ENCODE peak calls at places on chromosomes 7 and 10, in four cellular contexts. N is H9, Z is keratinocyte, M is neural progenitor cell. S is an unnamed sample.

GRCh38 chr7:154436560-154436959 is 384.4 kb downstream of the DPP6 start:
- DNase-seq in Z (no peak), N (no peak), M (no peak), S (no peak)

GRCh38 chr7:41219276-41219675 is 483.6 kb downstream of the INHBA start:
- DNase-seq in M (peak), N (no peak), Z (no peak), S (peak)

GRCh38 chr7:143885951-143886350 is 16.0 kb downstream of the TCAF1 start:
- DNase-seq in N (no peak), M (no peak), Z (no peak), S (no peak)

GRCh38 chr7:38934536-38934935 is 25.5 kb upstream of the VPS41 start:
- DNase-seq in Z (no peak), N (no peak), M (peak), S (no peak)

GRCh38 chr10:1873916-1874315 is 136.6 kb upstream of the ADARB2 start:
- DNase-seq in N (no peak), M (no peak), Z (no peak), S (no peak)

GRCh38 chr7:80781561-80781979 is 137.3 kb downstream of the SEMA3C start:
- DNase-seq in N (no peak), Z (peak), M (peak), S (peak)

GRCh38 chr7:117075934-117076333 is 122.6 kb downstream of the ST7 start:
- DNase-seq in N (no peak), M (no peak), Z (no peak), S (no peak)

GRCh38 chr10:11685787-11686218 is 56.4 kb upstream of the ECHDC3 start:
- DNase-seq in N (no peak), M (no peak), Z (no peak), S (no peak)

GRCh38 chr10:89591796-89592271 is 53.2 kb downstream of the PANK1 start:
- DNase-seq in N (no peak), Z (no peak), M (no peak), S (no peak)

GRCh38 chr10:28463141-28463540 is 69.8 kb upstream of the WAC start:
- DNase-seq in Z (no peak), N (no peak), M (no peak), S (no peak)

GRCh38 chr7:37448637-37449331 is at the start of gene ELMO1:
- DNase-seq in N (peak), M (peak), Z (no peak), S (peak)

GRCh38 chr10:19935106-19935505 is 118.9 kb downstream of the PLXDC2 start:
- DNase-seq in M (no peak), N (no peak), Z (no peak), S (no peak)

GRCh38 chr7:124263232-124263827 is 230.5 kb upstream of the TMEM229A start:
- DNase-seq in Z (no peak), N (peak), M (peak), S (peak)

GRCh38 chr7:108200326-108200725 is 70.2 kb upstream of the LAMB4 start:
- DNase-seq in Z (no peak), M (no peak), N (no peak), S (no peak)

GRCh38 chr10:113666682-113667252 is 2.9 kb upstream of the NRAP start:
- DNase-seq in M (no peak), N (no peak), Z (no peak), S (no peak)

GRCh38 chr7:98548370-98548769 is 68.7 kb upstream of the NPTX2 start:
- DNase-seq in Z (no peak), N (no peak), M (no peak), S (no peak)

GRCh38 chr7:137325927-137326326 is 17.6 kb downstream of the PTN start:
- DNase-seq in Z (no peak), N (no peak), M (no peak), S (no peak)

GRCh38 chr10:125037145-125037544 is 95.2 kb downstream of the ZRANB1 start:
- DNase-seq in N (no peak), Z (peak), M (no peak), S (peak)

GRCh38 chr7:36406156-36406555 is 16.5 kb downstream of the ANLN start:
- DNase-seq in Z (no peak), N (peak), M (no peak), S (peak)

GRCh38 chr10:43353495-43354324 is 17.7 kb upstream of the FXYD4 start:
- DNase-seq in Z (no peak), N (no peak), M (no peak), S (no peak)

GRCh38 chr10:32961892-32962369 is 3.9 kb upstream of the ITGB1 start:
- DNase-seq in N (no peak), Z (no peak), M (no peak), S (peak)

GRCh38 chr10:32958085-32958991 is at the start of gene ITGB1:
- DNase-seq in M (peak), Z (no peak), N (peak), S (peak)

GRCh38 chr10:32958992-32959703 is 1.1 kb upstream of the ITGB1 start:
- DNase-seq in Z (no peak), M (no peak), N (no peak), S (no peak)

GRCh38 chr10:32961343-32961891 is 3.4 kb upstream of the ITGB1 start:
- DNase-seq in M (no peak), Z (no peak), N (no peak), S (no peak)

GRCh38 chr10:32960022-32960421 is 2.0 kb upstream of the ITGB1 start:
- DNase-seq in Z (no peak), M (no peak), N (no peak), S (no peak)
- H3K27ac ChIP-seq in Z (peak), M (no peak), N (no peak), S (peak)

DNA sequence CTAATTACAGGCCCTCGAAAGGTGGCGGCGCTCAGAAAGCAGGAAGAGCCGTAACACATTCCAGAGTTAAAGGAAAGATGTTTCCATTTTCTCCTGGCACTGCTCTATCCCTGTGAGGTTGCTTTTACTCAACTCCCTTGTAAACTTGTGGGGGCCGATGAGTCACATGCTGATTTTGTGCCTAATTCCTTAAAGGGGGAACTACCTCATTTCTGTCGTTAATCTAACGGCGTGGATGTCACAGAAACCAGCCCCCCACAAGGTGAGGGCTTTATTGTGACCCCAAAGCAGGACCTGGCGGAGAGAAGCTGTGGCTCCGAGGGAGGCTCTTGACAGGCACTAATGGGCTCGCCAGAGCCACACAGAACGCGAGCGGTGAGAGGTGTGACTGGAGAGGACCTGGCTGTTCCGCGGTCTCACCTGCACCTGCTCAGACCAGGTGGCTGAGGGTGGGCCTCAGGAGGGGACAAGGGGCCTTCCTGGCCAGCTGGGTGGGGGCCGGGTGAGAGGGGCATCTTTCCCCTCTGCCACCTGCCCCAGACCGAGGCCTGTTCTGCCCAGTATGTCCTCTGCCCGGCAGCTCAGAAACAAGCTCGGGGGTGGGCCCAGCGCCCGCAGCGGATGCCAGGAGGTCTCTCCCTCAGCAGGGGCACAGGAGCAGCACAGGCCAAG is 50.9 kb downstream of the CALML3 start:
- DNase-seq in M (no peak), N (no peak), Z (no peak), S (no peak)
- H3K27ac ChIP-seq in M (no peak), N (no peak), Z (no peak), S (no peak)

GRCh38 chr7:43763183-43763582 is 4.7 kb downstream of the BLVRA start:
- DNase-seq in M (peak), N (peak), Z (no peak), S (peak)
- H3K27ac ChIP-seq in M (no peak), N (no peak), Z (no peak), S (no peak)

GRCh38 chr10:15058689-15059088 is 14.9 kb downstream of the OLAH start:
- DNase-seq in Z (no peak), M (no peak), N (no peak), S (no peak)
- H3K27ac ChIP-seq in Z (no peak), M (no peak), N (no peak), S (no peak)

GRCh38 chr10:88401671-88402347 is 181.3 kb downstream of the RNLS start:
- DNase-seq in N (no peak), Z (no peak), M (no peak), S (peak)
- H3K27ac ChIP-seq in N (no peak), Z (no peak), M (no peak), S (no peak)

DNA sequence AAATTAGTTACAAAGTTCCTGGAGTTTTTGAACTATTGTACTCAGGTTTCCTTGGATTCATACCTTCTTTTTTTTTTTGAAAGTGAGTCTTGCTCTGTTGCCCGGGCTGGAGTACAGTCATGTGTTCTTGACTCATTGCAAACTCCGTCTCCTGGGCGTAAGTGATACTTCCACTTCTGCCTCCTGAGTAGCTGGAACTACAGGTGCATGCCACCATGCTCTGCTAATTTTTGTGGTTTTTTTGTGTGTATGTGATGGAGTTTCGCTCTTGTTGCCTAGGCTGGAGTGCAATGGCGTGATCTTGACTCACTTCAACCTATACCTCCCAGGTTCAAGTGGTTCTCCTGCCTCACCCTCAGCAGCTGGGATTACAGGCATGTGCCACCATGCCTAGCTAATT is 22.3 kb downstream of the MCM10 start:
- DNase-seq in N (no peak), Z (no peak), M (no peak), S (no peak)
- H3K27ac ChIP-seq in N (no peak), Z (no peak), M (no peak), S (no peak)

S was measured in GM23338.